ENCODE peak calls at places on chromosomes 3 and 15, in four cellular contexts. One of them, this sample, is unnamed.

GRCh38 chr3:134371542-134372324 is 2.5 kb downstream of the AMOTL2 start:
- DNase-seq in GM12878: no peak
- DNase-seq in K562: no peak
- DNase-seq in SK-N-SH: no peak
- DNase-seq in this sample: no peak

GRCh38 chr3:33425456-33425855 is 14.7 kb downstream of the UBP1 start:
- DNase-seq in GM12878: no peak
- DNase-seq in K562: no peak
- DNase-seq in SK-N-SH: no peak
- DNase-seq in this sample: no peak

GRCh38 chr15:88243895-88244787 is 12.4 kb downstream of the NTRK3 start:
- DNase-seq in GM12878: no peak
- DNase-seq in K562: peak; percentile 68
- DNase-seq in SK-N-SH: peak; percentile 62
- DNase-seq in this sample: peak; percentile 37

GRCh38 chr3:7112523-7113056 is 251.7 kb downstream of the GRM7 start:
- DNase-seq in GM12878: no peak
- DNase-seq in K562: no peak
- DNase-seq in SK-N-SH: no peak
- DNase-seq in this sample: no peak

GRCh38 chr3:45873638-45874037 is 12.7 kb upstream of the CCR9 start:
- DNase-seq in GM12878: no peak
- DNase-seq in K562: no peak
- DNase-seq in SK-N-SH: no peak
- DNase-seq in this sample: no peak

GRCh38 chr15:55407631-55407948 is 569 bp downstream of the CCPG1 start:
- DNase-seq in GM12878: no peak
- DNase-seq in K562: peak; percentile 7
- DNase-seq in SK-N-SH: no peak
- DNase-seq in this sample: no peak

GRCh38 chr3:81744366-81744765 is 17.1 kb downstream of the GBE1 start:
- DNase-seq in GM12878: no peak
- DNase-seq in K562: peak; percentile 7
- DNase-seq in SK-N-SH: no peak
- DNase-seq in this sample: no peak

GRCh38 chr15:31347067-31347975 is 20.7 kb downstream of the KLF13 start:
- DNase-seq in GM12878: no peak
- DNase-seq in K562: no peak
- DNase-seq in SK-N-SH: no peak
- DNase-seq in this sample: no peak

GRCh38 chr3:188553569-188553968 is 399.6 kb downstream of the LPP start:
- DNase-seq in GM12878: no peak
- DNase-seq in K562: no peak
- DNase-seq in SK-N-SH: no peak
- DNase-seq in this sample: no peak

GRCh38 chr15:87660494-87661129 is 595.9 kb downstream of the NTRK3 start:
- DNase-seq in GM12878: no peak
- DNase-seq in K562: no peak
- DNase-seq in SK-N-SH: no peak
- DNase-seq in this sample: no peak

GRCh38 chr3:13451301-13451673 is 28.8 kb upstream of the HDAC11 start:
- DNase-seq in GM12878: no peak
- DNase-seq in K562: no peak
- DNase-seq in SK-N-SH: no peak
- DNase-seq in this sample: peak; percentile 19

GRCh38 chr15:82298520-82298919 is 35.9 kb downstream of the SAXO2 start:
- DNase-seq in GM12878: no peak
- DNase-seq in K562: no peak
- DNase-seq in SK-N-SH: no peak
- DNase-seq in this sample: no peak

GRCh38 chr3:8964436-8965370 is 1.4 kb upstream of the RAD18 start:
- DNase-seq in GM12878: no peak
- DNase-seq in K562: no peak
- DNase-seq in SK-N-SH: no peak
- DNase-seq in this sample: peak; percentile 24

GRCh38 chr15:71160976-71161375 is 45.7 kb downstream of the THSD4 start:
- DNase-seq in GM12878: no peak
- DNase-seq in K562: no peak
- DNase-seq in SK-N-SH: no peak
- DNase-seq in this sample: no peak

GRCh38 chr3:155944081-155944480 is 73.6 kb downstream of the GMPS start:
- DNase-seq in GM12878: no peak
- DNase-seq in K562: no peak
- DNase-seq in SK-N-SH: no peak
- DNase-seq in this sample: no peak

GRCh38 chr3:114213262-114213668 is 24.1 kb downstream of the ZNF80 start:
- DNase-seq in GM12878: no peak
- DNase-seq in K562: no peak
- DNase-seq in SK-N-SH: no peak
- DNase-seq in this sample: no peak

GRCh38 chr3:69740103-69741021 is 1.1 kb downstream of the MITF start:
- DNase-seq in GM12878: no peak
- DNase-seq in K562: peak; percentile 59
- DNase-seq in SK-N-SH: no peak
- DNase-seq in this sample: peak; percentile 83

GRCh38 chr3:152836269-152836668 is 1.3 kb downstream of the P2RY1 start:
- DNase-seq in GM12878: no peak
- DNase-seq in K562: no peak
- DNase-seq in SK-N-SH: no peak
- DNase-seq in this sample: no peak

GRCh38 chr3:152833089-152833488 is 1.8 kb upstream of the P2RY1 start:
- DNase-seq in GM12878: no peak
- DNase-seq in K562: no peak
- DNase-seq in SK-N-SH: no peak
- DNase-seq in this sample: no peak

GRCh38 chr3:152832046-152832445 is 2.9 kb upstream of the P2RY1 start:
- DNase-seq in GM12878: no peak
- DNase-seq in K562: no peak
- DNase-seq in SK-N-SH: no peak
- DNase-seq in this sample: no peak

GRCh38 chr3:152834354-152835310 is at the start of gene P2RY1:
- DNase-seq in GM12878: peak; percentile 57
- DNase-seq in K562: peak; percentile 83
- DNase-seq in SK-N-SH: peak; percentile 70
- DNase-seq in this sample: peak; percentile 90

GRCh38 chr3:152835311-152836102 is 576 bp downstream of the P2RY1 start:
- DNase-seq in GM12878: no peak
- DNase-seq in K562: peak; percentile 52
- DNase-seq in SK-N-SH: peak; percentile 62
- DNase-seq in this sample: peak; percentile 71
- TF ChIP-seq USF1 in GM12878: no peak
- TF ChIP-seq USF1 in K562: no peak
- TF ChIP-seq USF1 in SK-N-SH: no peak
- TF ChIP-seq USF1 in this sample: no peak

DNA sequence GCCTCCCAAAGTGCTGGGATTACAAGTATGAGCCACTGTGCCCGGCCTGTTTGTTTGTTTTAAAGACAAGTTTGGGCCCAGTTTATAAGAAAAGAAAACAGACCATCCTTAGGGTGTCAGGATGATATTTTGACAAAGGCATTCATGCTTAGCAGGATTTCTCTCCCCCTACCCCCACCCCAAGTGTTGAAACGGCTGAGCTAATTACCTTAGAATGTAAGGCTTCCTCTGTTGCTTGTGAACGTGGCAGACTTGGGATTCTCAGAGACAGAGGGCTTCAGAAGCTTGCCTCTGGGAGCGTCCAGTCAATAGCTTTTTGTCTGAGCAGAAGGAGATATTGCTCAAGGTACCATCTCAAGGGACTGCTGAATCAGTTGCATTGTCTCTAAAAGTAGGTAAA is 24.0 kb downstream of the FLNB start:
- DNase-seq in GM12878: no peak
- DNase-seq in K562: no peak
- DNase-seq in SK-N-SH: no peak
- DNase-seq in this sample: no peak
- TF ChIP-seq USF1 in GM12878: no peak
- TF ChIP-seq USF1 in K562: no peak
- TF ChIP-seq USF1 in SK-N-SH: no peak
- TF ChIP-seq USF1 in this sample: no peak

GRCh38 chr15:96409231-96410138 is 79.0 kb downstream of the NR2F2 start:
- DNase-seq in GM12878: no peak
- DNase-seq in K562: peak; percentile 38
- DNase-seq in SK-N-SH: peak; percentile 33
- DNase-seq in this sample: peak; percentile 37
- TF ChIP-seq USF1 in GM12878: no peak
- TF ChIP-seq USF1 in K562: no peak
- TF ChIP-seq USF1 in SK-N-SH: no peak
- TF ChIP-seq USF1 in this sample: no peak

DNA sequence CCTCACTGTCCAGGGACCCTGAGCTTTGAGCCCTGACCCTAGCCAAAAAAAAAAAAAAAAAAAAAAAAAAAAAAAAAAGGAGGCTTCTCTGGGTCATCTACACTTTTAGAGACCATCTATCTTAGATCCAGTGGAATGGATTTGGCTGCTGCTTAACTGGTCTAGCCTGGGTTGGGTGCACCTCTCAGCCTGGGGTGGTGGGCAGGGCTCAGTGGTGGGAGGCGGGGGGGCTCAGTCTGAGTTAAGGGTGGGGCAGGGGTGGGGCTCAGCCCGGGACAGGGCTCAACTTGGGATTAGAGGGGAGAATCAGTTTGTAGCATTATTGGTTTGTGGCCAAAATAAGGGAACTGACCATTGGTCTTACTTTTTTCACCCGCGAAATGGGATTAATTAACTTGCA is 139.2 kb downstream of the TPRA1 start:
- DNase-seq in GM12878: no peak
- DNase-seq in K562: no peak
- DNase-seq in SK-N-SH: no peak
- DNase-seq in this sample: no peak
- TF ChIP-seq USF1 in GM12878: no peak
- TF ChIP-seq USF1 in K562: no peak
- TF ChIP-seq USF1 in SK-N-SH: no peak
- TF ChIP-seq USF1 in this sample: no peak

GRCh38 chr3:31106204-31106603 is 211.7 kb upstream of the GADL1 start:
- DNase-seq in GM12878: no peak
- DNase-seq in K562: no peak
- DNase-seq in SK-N-SH: no peak
- DNase-seq in this sample: no peak
- TF ChIP-seq USF1 in GM12878: no peak
- TF ChIP-seq USF1 in K562: no peak
- TF ChIP-seq USF1 in SK-N-SH: no peak
- TF ChIP-seq USF1 in this sample: no peak

This sample was measured in WTC11.